ENCODE peak calls at places on chromosomes 2 and 18, in eight cellular contexts. One of them, this sample, is unnamed.

GRCh38 chr2:59936031-59936430 is 617.4 kb downstream of the BCL11A start:
- DNase-seq in AG09309: no peak
- DNase-seq in endothelial cell of umbilical vein: no peak
- DNase-seq in AG09319: no peak
- DNase-seq in GM13976: no peak
- DNase-seq in RWPE1: no peak
- DNase-seq in H1: no peak
- DNase-seq in pancreas: no peak
- DNase-seq in this sample: no peak

GRCh38 chr18:9619056-9619455 is 4.7 kb upstream of the PPP4R1 start:
- DNase-seq in AG09309: no peak
- DNase-seq in H1: no peak
- DNase-seq in pancreas: no peak
- DNase-seq in GM13976: no peak
- DNase-seq in endothelial cell of umbilical vein: no peak
- DNase-seq in AG09319: no peak
- DNase-seq in RWPE1: no peak
- DNase-seq in this sample: no peak

GRCh38 chr2:142865924-142866323 is 11.5 kb upstream of the KYNU start:
- DNase-seq in AG09319: no peak
- DNase-seq in pancreas: no peak
- DNase-seq in GM13976: peak; percentile 63
- DNase-seq in endothelial cell of umbilical vein: peak; percentile 45
- DNase-seq in RWPE1: no peak
- DNase-seq in H1: no peak
- DNase-seq in AG09309: no peak
- DNase-seq in this sample: no peak

GRCh38 chr2:43075054-43075593 is 151.3 kb downstream of the ZFP36L2 start:
- DNase-seq in GM13976: no peak
- DNase-seq in AG09319: peak; percentile 93
- DNase-seq in endothelial cell of umbilical vein: peak; percentile 97
- DNase-seq in H1: no peak
- DNase-seq in RWPE1: peak; percentile 85
- DNase-seq in AG09309: peak; percentile 96
- DNase-seq in pancreas: peak; percentile 63
- DNase-seq in this sample: peak; percentile 72

GRCh38 chr2:102284611-102285010 is 26.8 kb upstream of the IL1RL1 start:
- DNase-seq in RWPE1: no peak
- DNase-seq in pancreas: no peak
- DNase-seq in endothelial cell of umbilical vein: no peak
- DNase-seq in AG09309: no peak
- DNase-seq in AG09319: no peak
- DNase-seq in GM13976: no peak
- DNase-seq in H1: no peak
- DNase-seq in this sample: no peak

GRCh38 chr2:191835539-191836350 is 11.1 kb downstream of the CAVIN2 start:
- DNase-seq in RWPE1: peak; percentile 8
- DNase-seq in H1: no peak
- DNase-seq in AG09319: no peak
- DNase-seq in pancreas: no peak
- DNase-seq in endothelial cell of umbilical vein: peak; percentile 28
- DNase-seq in GM13976: no peak
- DNase-seq in AG09309: no peak
- DNase-seq in this sample: no peak

GRCh38 chr2:219569635-219570034 is 1.7 kb downstream of the OBSL1 start:
- DNase-seq in pancreas: no peak
- DNase-seq in RWPE1: no peak
- DNase-seq in endothelial cell of umbilical vein: no peak
- DNase-seq in GM13976: no peak
- DNase-seq in AG09319: no peak
- DNase-seq in AG09309: no peak
- DNase-seq in H1: no peak
- DNase-seq in this sample: no peak

GRCh38 chr2:138771534-138771933 is 8.7 kb downstream of the NXPH2 start:
- DNase-seq in GM13976: no peak
- DNase-seq in H1: no peak
- DNase-seq in endothelial cell of umbilical vein: no peak
- DNase-seq in RWPE1: no peak
- DNase-seq in AG09319: no peak
- DNase-seq in pancreas: no peak
- DNase-seq in AG09309: no peak
- DNase-seq in this sample: no peak

DNA sequence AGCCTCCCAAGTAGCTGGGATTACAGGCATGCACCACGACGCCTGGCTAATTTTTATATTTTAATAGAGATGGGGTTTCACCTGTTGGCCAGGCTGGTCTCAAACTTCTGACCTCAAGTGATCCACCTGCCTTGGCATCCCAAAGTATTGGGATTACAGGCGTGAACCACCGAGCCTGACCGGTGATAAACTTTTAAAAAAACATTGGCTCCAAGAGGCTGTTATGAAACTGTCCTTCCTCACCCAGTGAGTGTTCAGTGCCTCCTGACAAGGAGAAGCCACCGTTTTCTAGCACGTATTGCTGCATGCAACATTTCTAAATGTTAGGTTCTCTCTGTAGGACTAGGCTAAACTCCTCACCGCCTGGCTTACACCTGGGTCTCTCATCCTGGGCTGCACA is 63.3 kb downstream of the EDAR start:
- DNase-seq in endothelial cell of umbilical vein: no peak
- DNase-seq in GM13976: no peak
- DNase-seq in pancreas: peak; percentile 9
- DNase-seq in AG09309: no peak
- DNase-seq in H1: no peak
- DNase-seq in RWPE1: no peak
- DNase-seq in AG09319: no peak
- DNase-seq in this sample: no peak
- TF ChIP-seq CTCF in endothelial cell of umbilical vein: no peak
- TF ChIP-seq CTCF in GM13976: no peak
- TF ChIP-seq CTCF in pancreas: no peak
- TF ChIP-seq CTCF in AG09309: no peak
- TF ChIP-seq CTCF in H1: no peak
- TF ChIP-seq CTCF in RWPE1: no peak
- TF ChIP-seq CTCF in AG09319: no peak
- TF ChIP-seq CTCF in this sample: no peak

DNA sequence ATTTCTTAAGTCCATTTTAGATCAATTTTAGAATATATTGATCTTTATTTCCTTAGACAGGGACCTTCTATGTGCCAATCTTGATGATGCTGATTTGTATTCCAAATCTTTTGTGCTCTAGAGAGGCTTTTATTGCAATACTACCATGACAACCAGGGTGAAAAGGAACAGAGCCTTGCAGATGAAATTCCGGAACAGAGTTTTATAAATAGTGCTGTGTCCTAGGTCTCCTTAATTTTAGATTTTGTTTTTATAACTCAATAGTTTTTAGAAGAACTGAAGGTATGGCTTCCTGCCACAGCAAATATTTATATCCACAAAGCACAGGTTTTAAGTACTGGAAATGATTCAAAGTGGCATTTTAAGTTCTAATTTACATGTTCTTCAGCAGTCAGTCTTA is 160.2 kb downstream of the PMAIP1 start:
- DNase-seq in AG09319: no peak
- DNase-seq in pancreas: no peak
- DNase-seq in RWPE1: no peak
- DNase-seq in H1: no peak
- DNase-seq in endothelial cell of umbilical vein: no peak
- DNase-seq in GM13976: no peak
- DNase-seq in AG09309: no peak
- DNase-seq in this sample: no peak
- TF ChIP-seq CTCF in AG09319: no peak
- TF ChIP-seq CTCF in pancreas: no peak
- TF ChIP-seq CTCF in RWPE1: no peak
- TF ChIP-seq CTCF in H1: no peak
- TF ChIP-seq CTCF in endothelial cell of umbilical vein: no peak
- TF ChIP-seq CTCF in GM13976: no peak
- TF ChIP-seq CTCF in AG09309: no peak
- TF ChIP-seq CTCF in this sample: no peak

GRCh38 chr18:63113899-63114565 is 205.5 kb downstream of the BCL2 start:
- DNase-seq in H1: no peak
- DNase-seq in pancreas: no peak
- DNase-seq in AG09319: no peak
- DNase-seq in endothelial cell of umbilical vein: no peak
- DNase-seq in GM13976: no peak
- DNase-seq in AG09309: no peak
- DNase-seq in RWPE1: no peak
- DNase-seq in this sample: no peak

GRCh38 chr18:63120541-63121059 is 199.0 kb downstream of the BCL2 start:
- DNase-seq in pancreas: no peak
- DNase-seq in AG09319: no peak
- DNase-seq in RWPE1: no peak
- DNase-seq in endothelial cell of umbilical vein: no peak
- DNase-seq in H1: no peak
- DNase-seq in AG09309: no peak
- DNase-seq in GM13976: no peak
- DNase-seq in this sample: no peak

DNA sequence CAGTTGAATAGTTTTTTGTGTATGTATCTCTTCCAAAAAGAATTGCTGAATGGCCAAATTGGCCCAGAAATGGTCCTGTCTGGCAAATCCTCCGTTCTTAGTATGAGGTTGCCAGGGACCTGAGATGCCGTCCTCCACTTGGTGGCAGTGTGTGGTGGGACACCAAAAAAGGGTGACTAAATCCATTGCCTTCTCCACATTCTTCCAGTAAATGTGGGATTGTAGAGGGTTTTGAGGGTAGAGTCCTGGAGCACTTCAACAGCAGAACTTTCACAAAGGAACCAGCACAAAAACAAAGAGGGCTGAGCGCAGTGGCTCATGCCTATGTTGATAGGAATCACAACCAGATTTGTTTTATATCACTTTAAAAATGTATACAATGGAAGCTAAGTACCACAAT is 199.9 kb downstream of the BCL2 start:
- DNase-seq in endothelial cell of umbilical vein: peak; percentile 37
- DNase-seq in AG09309: peak; percentile 5
- DNase-seq in RWPE1: peak; percentile 33
- DNase-seq in GM13976: no peak
- DNase-seq in AG09319: no peak
- DNase-seq in pancreas: no peak
- DNase-seq in H1: peak; percentile 3
- DNase-seq in this sample: peak; percentile 47
- TF ChIP-seq CTCF in endothelial cell of umbilical vein: no peak
- TF ChIP-seq CTCF in AG09309: peak; percentile 61
- TF ChIP-seq CTCF in RWPE1: peak; percentile 62
- TF ChIP-seq CTCF in GM13976: peak; percentile 51
- TF ChIP-seq CTCF in AG09319: peak; percentile 53
- TF ChIP-seq CTCF in pancreas: no peak
- TF ChIP-seq CTCF in H1: peak; percentile 69
- TF ChIP-seq CTCF in this sample: peak; percentile 23

GRCh38 chr2:232997749-232998665 is 15.0 kb downstream of the NGEF start:
- DNase-seq in RWPE1: no peak
- DNase-seq in pancreas: peak; percentile 31
- DNase-seq in AG09309: no peak
- DNase-seq in endothelial cell of umbilical vein: no peak
- DNase-seq in H1: no peak
- DNase-seq in GM13976: no peak
- DNase-seq in AG09319: no peak
- DNase-seq in this sample: no peak

GRCh38 chr2:233000886-233001750 is 11.9 kb downstream of the NGEF start:
- DNase-seq in endothelial cell of umbilical vein: no peak
- DNase-seq in GM13976: no peak
- DNase-seq in AG09319: no peak
- DNase-seq in AG09309: no peak
- DNase-seq in RWPE1: no peak
- DNase-seq in pancreas: peak; percentile 26
- DNase-seq in H1: no peak
- DNase-seq in this sample: no peak

GRCh38 chr2:233002829-233003657 is 10.0 kb downstream of the NGEF start:
- DNase-seq in RWPE1: no peak
- DNase-seq in GM13976: no peak
- DNase-seq in endothelial cell of umbilical vein: no peak
- DNase-seq in H1: no peak
- DNase-seq in pancreas: peak; percentile 26
- DNase-seq in AG09309: no peak
- DNase-seq in AG09319: no peak
- DNase-seq in this sample: no peak

GRCh38 chr2:232998666-232998985 is 14.4 kb downstream of the NGEF start:
- DNase-seq in endothelial cell of umbilical vein: no peak
- DNase-seq in pancreas: peak; percentile 14
- DNase-seq in GM13976: no peak
- DNase-seq in H1: no peak
- DNase-seq in AG09319: no peak
- DNase-seq in AG09309: no peak
- DNase-seq in RWPE1: no peak
- DNase-seq in this sample: no peak

DNA sequence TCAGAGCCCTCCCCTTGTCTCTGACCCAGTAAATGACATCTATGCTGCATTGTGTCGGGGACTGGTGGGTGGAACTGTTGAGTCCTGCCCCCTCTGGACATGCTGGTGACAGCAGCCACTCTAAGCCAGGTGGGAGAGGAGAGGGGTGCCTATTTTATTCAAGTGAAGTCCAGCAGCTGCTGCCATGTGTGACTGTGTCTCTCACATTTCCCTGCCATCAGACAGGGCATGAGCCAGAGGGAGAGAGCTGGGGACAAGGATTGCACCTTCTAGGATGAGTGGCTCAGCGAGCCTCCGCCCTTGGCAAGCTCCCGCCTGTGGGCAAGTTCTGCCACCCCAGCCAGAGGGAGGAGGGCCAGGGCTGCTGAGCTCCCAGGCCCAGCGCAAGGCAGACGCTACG is 13.7 kb downstream of the NGEF start:
- DNase-seq in RWPE1: no peak
- DNase-seq in AG09319: no peak
- DNase-seq in GM13976: no peak
- DNase-seq in AG09309: no peak
- DNase-seq in endothelial cell of umbilical vein: no peak
- DNase-seq in pancreas: peak; percentile 44
- DNase-seq in H1: no peak
- DNase-seq in this sample: no peak
- TF ChIP-seq CTCF in RWPE1: no peak
- TF ChIP-seq CTCF in AG09319: no peak
- TF ChIP-seq CTCF in GM13976: no peak
- TF ChIP-seq CTCF in AG09309: no peak
- TF ChIP-seq CTCF in endothelial cell of umbilical vein: no peak
- TF ChIP-seq CTCF in pancreas: no peak
- TF ChIP-seq CTCF in H1: peak; percentile 52
- TF ChIP-seq CTCF in this sample: no peak

GRCh38 chr2:207624170-207625013 is 802 bp downstream of the METTL21A start:
- DNase-seq in H1: no peak
- DNase-seq in endothelial cell of umbilical vein: peak; percentile 73
- DNase-seq in RWPE1: peak; percentile 57
- DNase-seq in GM13976: peak; percentile 46
- DNase-seq in pancreas: peak; percentile 86
- DNase-seq in AG09309: no peak
- DNase-seq in AG09319: no peak
- DNase-seq in this sample: peak; percentile 61

GRCh38 chr2:207616185-207616584 is 9.0 kb downstream of the METTL21A start:
- DNase-seq in H1: no peak
- DNase-seq in RWPE1: peak; percentile 59
- DNase-seq in AG09309: no peak
- DNase-seq in AG09319: no peak
- DNase-seq in endothelial cell of umbilical vein: peak; percentile 21
- DNase-seq in GM13976: no peak
- DNase-seq in pancreas: no peak
- DNase-seq in this sample: no peak

GRCh38 chr2:207621640-207622039 is 3.6 kb downstream of the METTL21A start:
- DNase-seq in RWPE1: no peak
- DNase-seq in pancreas: no peak
- DNase-seq in H1: no peak
- DNase-seq in AG09309: no peak
- DNase-seq in endothelial cell of umbilical vein: no peak
- DNase-seq in AG09319: no peak
- DNase-seq in GM13976: peak; percentile 33
- DNase-seq in this sample: no peak

GRCh38 chr2:207617011-207617671 is 8.1 kb downstream of the METTL21A start:
- DNase-seq in RWPE1: peak; percentile 77
- DNase-seq in pancreas: no peak
- DNase-seq in GM13976: no peak
- DNase-seq in AG09319: no peak
- DNase-seq in AG09309: peak; percentile 75
- DNase-seq in H1: no peak
- DNase-seq in endothelial cell of umbilical vein: peak; percentile 92
- DNase-seq in this sample: no peak

GRCh38 chr2:207619764-207620203 is 5.4 kb downstream of the METTL21A start:
- DNase-seq in endothelial cell of umbilical vein: peak; percentile 43
- DNase-seq in AG09309: no peak
- DNase-seq in GM13976: no peak
- DNase-seq in RWPE1: no peak
- DNase-seq in H1: no peak
- DNase-seq in AG09319: no peak
- DNase-seq in pancreas: no peak
- DNase-seq in this sample: no peak
- TF ChIP-seq CTCF in endothelial cell of umbilical vein: no peak
- TF ChIP-seq CTCF in AG09309: no peak
- TF ChIP-seq CTCF in GM13976: no peak
- TF ChIP-seq CTCF in RWPE1: no peak
- TF ChIP-seq CTCF in H1: no peak
- TF ChIP-seq CTCF in AG09319: no peak
- TF ChIP-seq CTCF in pancreas: no peak
- TF ChIP-seq CTCF in this sample: no peak

This sample was measured in Calu3.